ENCODE peak calls at places on chromosomes 7 and 10, in five cellular contexts. One of them, this sample, is unnamed.

GRCh38 chr10:71666607-71667373 is 52.8 kb downstream of the C10orf105 start:
- DNase-seq in left ventricle myocardium superior: no peak
- DNase-seq in amniotic stem cell: no peak
- DNase-seq in transverse colon: no peak
- DNase-seq in NCI-H2107: no peak
- DNase-seq in this sample: no peak

GRCh38 chr7:38451840-38452239 is 178.4 kb upstream of the TARP start:
- DNase-seq in left ventricle myocardium superior: no peak
- DNase-seq in amniotic stem cell: peak
- DNase-seq in transverse colon: no peak
- DNase-seq in NCI-H2107: no peak
- DNase-seq in this sample: no peak

GRCh38 chr7:27146491-27147210 is 923 bp downstream of the HOXA6 start:
- DNase-seq in left ventricle myocardium superior: no peak
- DNase-seq in amniotic stem cell: no peak
- DNase-seq in transverse colon: peak
- DNase-seq in NCI-H2107: no peak
- DNase-seq in this sample: peak

GRCh38 chr10:11010582-11010981 is 7.1 kb upstream of the CELF2 start:
- DNase-seq in left ventricle myocardium superior: no peak
- DNase-seq in amniotic stem cell: no peak
- DNase-seq in transverse colon: no peak
- DNase-seq in NCI-H2107: no peak
- DNase-seq in this sample: no peak

GRCh38 chr10:78165617-78166016 is 132.0 kb downstream of the RPS24 start:
- DNase-seq in left ventricle myocardium superior: no peak
- DNase-seq in amniotic stem cell: no peak
- DNase-seq in transverse colon: no peak
- DNase-seq in NCI-H2107: peak
- DNase-seq in this sample: no peak

GRCh38 chr10:63554666-63555065 is 33.5 kb downstream of the REEP3 start:
- DNase-seq in left ventricle myocardium superior: no peak
- DNase-seq in amniotic stem cell: no peak
- DNase-seq in transverse colon: peak
- DNase-seq in NCI-H2107: no peak
- DNase-seq in this sample: no peak

GRCh38 chr7:102318482-102318971 is 31.9 kb downstream of the SH2B2 start:
- DNase-seq in left ventricle myocardium superior: no peak
- DNase-seq in amniotic stem cell: no peak
- DNase-seq in transverse colon: no peak
- DNase-seq in NCI-H2107: peak
- DNase-seq in this sample: no peak

GRCh38 chr7:82961240-82961639 is 201.4 kb downstream of the PCLO start:
- DNase-seq in left ventricle myocardium superior: no peak
- DNase-seq in amniotic stem cell: no peak
- DNase-seq in transverse colon: no peak
- DNase-seq in NCI-H2107: no peak
- DNase-seq in this sample: no peak

GRCh38 chr10:5528989-5529701 is 4.4 kb downstream of the CALML3 start:
- DNase-seq in left ventricle myocardium superior: no peak
- DNase-seq in amniotic stem cell: no peak
- DNase-seq in transverse colon: peak
- DNase-seq in NCI-H2107: no peak
- DNase-seq in this sample: peak

GRCh38 chr10:113704637-113705343 is 25.1 kb downstream of the CASP7 start:
- DNase-seq in left ventricle myocardium superior: no peak
- DNase-seq in amniotic stem cell: peak
- DNase-seq in transverse colon: no peak
- DNase-seq in NCI-H2107: no peak
- DNase-seq in this sample: no peak

GRCh38 chr7:11168622-11169170 is 195.0 kb downstream of the PHF14 start:
- DNase-seq in left ventricle myocardium superior: no peak
- DNase-seq in amniotic stem cell: no peak
- DNase-seq in transverse colon: no peak
- DNase-seq in NCI-H2107: no peak
- DNase-seq in this sample: no peak

This sample was measured in sigmoid colon.